ENCODE peak calls at places on chromosomes 11 and 22, in five cellular contexts. H is GM23248, N is Caki2, E is HTR-8/SVneo, S is IMR-90. C is an unnamed sample.

GRCh38 chr11:134889832-134890231 is 477.8 kb upstream of the B3GAT1 start:
- DNase-seq in H (no peak), E (no peak), N (no peak), S (no peak), C (no peak)

GRCh38 chr22:18985761-18986160 is 49.7 kb upstream of the PRODH start:
- DNase-seq in N (no peak), E (no peak), H (no peak), S (no peak), C (no peak)

GRCh38 chr22:40410272-40410671 is 39.9 kb downstream of the SGSM3 start:
- DNase-seq in H (peak; percentile 61), S (no peak), E (peak; percentile 20), N (no peak), C (no peak)

GRCh38 chr22:45208993-45209838 is 31.5 kb downstream of the KIAA0930 start:
- DNase-seq in H (peak; percentile 92), E (no peak), S (peak; percentile 91), N (peak; percentile 46), C (peak; percentile 67)

GRCh38 chr22:47011131-47011854 is 248.8 kb downstream of the TBC1D22A start:
- DNase-seq in E (no peak), H (no peak), N (no peak), S (no peak), C (no peak)

GRCh38 chr22:49021097-49021925 is 806.4 kb downstream of the BRD1 start:
- DNase-seq in N (no peak), S (no peak), H (no peak), E (no peak), C (no peak)

GRCh38 chr11:117072517-117073218 is 25.6 kb downstream of the SIK3 start:
- DNase-seq in S (peak; percentile 96), E (peak; percentile 78), N (peak; percentile 88), H (peak; percentile 91), C (peak; percentile 93)

GRCh38 chr11:78583889-78584288 is 9.2 kb upstream of the NARS2 start:
- DNase-seq in N (no peak), H (peak; percentile 27), S (no peak), E (no peak), C (no peak)

GRCh38 chr11:31968774-31969433 is 122.0 kb upstream of the RCN1 start:
- DNase-seq in N (peak; percentile 47), E (peak; percentile 35), H (peak; percentile 94), S (peak; percentile 61), C (peak; percentile 90)

GRCh38 chr22:48835857-48836672 is 991.6 kb downstream of the BRD1 start:
- DNase-seq in E (no peak), H (no peak), S (no peak), N (no peak), C (no peak)

GRCh38 chr11:17479284-17480214 is 2.9 kb upstream of the ABCC8 start:
- DNase-seq in H (peak; percentile 19), E (peak; percentile 66), S (no peak), N (peak; percentile 31), C (peak; percentile 14)

GRCh38 chr11:89491141-89491690 is at the start of gene NOX4:
- DNase-seq in S (peak; percentile 48), H (peak; percentile 55), E (peak; percentile 18), N (no peak), C (peak; percentile 1)

GRCh38 chr11:124717786-124718634 is 21.7 kb upstream of the NRGN start:
- DNase-seq in E (no peak), S (peak; percentile 34), N (no peak), H (peak; percentile 50), C (peak; percentile 18)

GRCh38 chr22:26336773-26337172 is 92.3 kb upstream of the ASPHD2 start:
- DNase-seq in S (no peak), H (no peak), E (no peak), N (no peak), C (no peak)

GRCh38 chr11:101482556-101483124 is 101.2 kb downstream of the TRPC6 start:
- DNase-seq in N (no peak), S (no peak), E (no peak), H (no peak), C (no peak)